ENCODE peak calls at places on chromosome 2, in six cellular contexts. X is T-helper 1 cell, L is RCC 7860, W is hepatic stellate cell, C is astrocyte, A is fibroblast of pulmonary artery. S is an unnamed sample.

GRCh38 chr2:217286833-217287232 is 427.0 kb upstream of the TNP1 start:
- DNase-seq in L (no peak), X (no peak), C (peak), A (peak), W (peak), S (no peak)

GRCh38 chr2:216559625-216560156 is 61.0 kb downstream of the RPL37A start:
- DNase-seq in X (no peak), A (no peak), W (no peak), C (peak), L (no peak), S (no peak)

GRCh38 chr2:147331790-147332419 is 512.9 kb upstream of the ACVR2A start:
- DNase-seq in A (peak), L (no peak), W (no peak), X (peak), C (peak), S (no peak)

GRCh38 chr2:20141056-20141762 is 83.7 kb downstream of the SDC1 start:
- DNase-seq in W (peak), L (peak), A (peak), C (peak), X (no peak), S (peak)

GRCh38 chr2:155722290-155722689 is 610.2 kb downstream of the NR4A2 start:
- DNase-seq in A (no peak), X (no peak), W (no peak), C (no peak), L (no peak), S (no peak)

GRCh38 chr2:169507698-169508097 is 1.8 kb upstream of the KLHL41 start:
- DNase-seq in A (peak), X (no peak), L (no peak), C (peak), W (peak), S (no peak)

GRCh38 chr2:15809504-15809903 is 130.8 kb upstream of the MYCN start:
- DNase-seq in C (no peak), A (no peak), W (no peak), L (no peak), X (no peak), S (no peak)

GRCh38 chr2:217107480-217107879 is 247.6 kb upstream of the TNP1 start:
- DNase-seq in A (no peak), W (no peak), X (no peak), C (no peak), L (no peak), S (no peak)

GRCh38 chr2:176503760-176504159 is 234.5 kb downstream of the MTX2 start:
- DNase-seq in W (no peak), C (no peak), A (no peak), L (no peak), X (no peak), S (no peak)

GRCh38 chr2:106876699-106877098 is 9.3 kb downstream of the ST6GAL2 start:
- DNase-seq in L (no peak), X (no peak), C (no peak), A (no peak), W (no peak), S (no peak)

GRCh38 chr2:10732924-10733583 is 11.6 kb downstream of the ATP6V1C2 start:
- DNase-seq in C (no peak), X (no peak), L (no peak), A (no peak), W (no peak), S (no peak)

GRCh38 chr2:60550151-60550983 is 3.1 kb downstream of the BCL11A start:
- DNase-seq in L (no peak), A (peak), W (peak), X (no peak), C (peak), S (no peak)

GRCh38 chr2:144659731-144660275 is 139.9 kb upstream of the ZEB2 start:
- DNase-seq in X (peak), L (peak), W (no peak), A (peak), C (peak), S (peak)

GRCh38 chr2:98819350-98819749 is 88.4 kb upstream of the MGAT4A start:
- DNase-seq in X (no peak), C (no peak), W (no peak), L (no peak), A (no peak), S (no peak)

GRCh38 chr2:197128126-197128525 is 182.5 kb downstream of the ANKRD44 start:
- DNase-seq in W (no peak), L (no peak), X (no peak), A (no peak), C (peak), S (no peak)

GRCh38 chr2:134269986-134270735 is 16.3 kb downstream of the MGAT5 start:
- DNase-seq in X (no peak), W (no peak), A (no peak), C (no peak), L (peak), S (no peak)

GRCh38 chr2:59881214-59881613 is 672.2 kb downstream of the BCL11A start:
- DNase-seq in A (no peak), W (no peak), L (no peak), C (no peak), X (no peak), S (no peak)

GRCh38 chr2:145771526-145771925 is 1251.6 kb upstream of the ZEB2 start:
- DNase-seq in X (no peak), W (no peak), A (no peak), C (no peak), L (no peak), S (no peak)

GRCh38 chr2:29068513-29068912 is 5.8 kb downstream of the PCARE start:
- DNase-seq in C (no peak), L (no peak), W (no peak), X (no peak), A (no peak), S (no peak)

GRCh38 chr2:236731767-236732580 is 162.3 kb downstream of the ACKR3 start:
- DNase-seq in X (no peak), C (peak), L (peak), W (no peak), A (peak), S (no peak)

GRCh38 chr2:200728630-200729029 is 83.1 kb upstream of the BZW1 start:
- DNase-seq in W (no peak), C (no peak), L (no peak), A (peak), X (no peak), S (no peak)

GRCh38 chr2:241721852-241722251 is 12.6 kb upstream of the D2HGDH start:
- DNase-seq in W (no peak), A (no peak), X (no peak), C (no peak), L (no peak), S (no peak)

GRCh38 chr2:49165662-49166061 is 11.3 kb upstream of the FSHR start:
- DNase-seq in X (no peak), A (no peak), L (no peak), W (no peak), C (no peak), S (no peak)

GRCh38 chr2:14910659-14911058 is 278.1 kb downstream of the LRATD1 start:
- DNase-seq in W (no peak), A (no peak), X (no peak), C (no peak), L (no peak), S (no peak)

GRCh38 chr2:165825041-165825440 is 31.0 kb upstream of the GALNT3 start:
- DNase-seq in L (no peak), W (no peak), C (peak), A (peak), X (no peak), S (no peak)

GRCh38 chr2:55148269-55148668 is 83.8 kb downstream of the CLHC1 start:
- DNase-seq in A (peak), L (no peak), C (no peak), W (no peak), X (no peak), S (no peak)

GRCh38 chr2:191846787-191847620 is at the start of gene CAVIN2:
- DNase-seq in L (no peak), A (peak), W (peak), X (no peak), C (peak), S (no peak)

GRCh38 chr2:88187038-88187676 is 17.0 kb downstream of the THNSL2 start:
- DNase-seq in C (no peak), X (no peak), A (peak), L (peak), W (peak), S (no peak)